ENCODE peak calls at places on chromosomes 11 and 22, in eight cellular contexts. One of them, this sample, is unnamed.

GRCh38 chr11:90770007-90770406 is 547.2 kb upstream of the CHORDC1 start:
- DNase-seq in stomach: no peak
- DNase-seq in right lobe of liver: no peak
- DNase-seq in cardiac fibroblast: no peak
- DNase-seq in PC-9: no peak
- DNase-seq in dorsolateral prefrontal cortex: no peak
- DNase-seq in tibial nerve: no peak
- DNase-seq in epithelial cell of proximal tubule: no peak
- DNase-seq in this sample: no peak

GRCh38 chr11:78698612-78699011 is 123.9 kb upstream of the NARS2 start:
- DNase-seq in dorsolateral prefrontal cortex: no peak
- DNase-seq in cardiac fibroblast: peak
- DNase-seq in tibial nerve: peak
- DNase-seq in stomach: no peak
- DNase-seq in right lobe of liver: no peak
- DNase-seq in PC-9: no peak
- DNase-seq in epithelial cell of proximal tubule: no peak
- DNase-seq in this sample: peak

GRCh38 chr11:64887757-64888405 is 9.5 kb upstream of the EHD1 start:
- DNase-seq in dorsolateral prefrontal cortex: peak
- DNase-seq in tibial nerve: peak
- DNase-seq in right lobe of liver: peak
- DNase-seq in epithelial cell of proximal tubule: no peak
- DNase-seq in cardiac fibroblast: peak
- DNase-seq in stomach: peak
- DNase-seq in PC-9: no peak
- DNase-seq in this sample: peak

GRCh38 chr11:47573321-47573720 is 5.4 kb downstream of the KBTBD4 start:
- DNase-seq in epithelial cell of proximal tubule: no peak
- DNase-seq in tibial nerve: no peak
- DNase-seq in PC-9: no peak
- DNase-seq in stomach: no peak
- DNase-seq in dorsolateral prefrontal cortex: no peak
- DNase-seq in right lobe of liver: no peak
- DNase-seq in cardiac fibroblast: no peak
- DNase-seq in this sample: no peak

GRCh38 chr11:15815246-15816209 is 540.8 kb downstream of the SOX6 start:
- DNase-seq in right lobe of liver: no peak
- DNase-seq in PC-9: no peak
- DNase-seq in stomach: no peak
- DNase-seq in epithelial cell of proximal tubule: no peak
- DNase-seq in cardiac fibroblast: peak
- DNase-seq in dorsolateral prefrontal cortex: no peak
- DNase-seq in tibial nerve: no peak
- DNase-seq in this sample: peak

GRCh38 chr11:108069947-108070346 is 51.4 kb upstream of the ACAT1 start:
- DNase-seq in dorsolateral prefrontal cortex: no peak
- DNase-seq in stomach: no peak
- DNase-seq in right lobe of liver: no peak
- DNase-seq in cardiac fibroblast: peak
- DNase-seq in epithelial cell of proximal tubule: no peak
- DNase-seq in PC-9: no peak
- DNase-seq in tibial nerve: no peak
- DNase-seq in this sample: peak

GRCh38 chr22:41564563-41564962 is 3.8 kb downstream of the CSDC2 start:
- DNase-seq in PC-9: peak
- DNase-seq in stomach: no peak
- DNase-seq in epithelial cell of proximal tubule: no peak
- DNase-seq in right lobe of liver: no peak
- DNase-seq in dorsolateral prefrontal cortex: no peak
- DNase-seq in tibial nerve: no peak
- DNase-seq in cardiac fibroblast: no peak
- DNase-seq in this sample: peak

GRCh38 chr11:19995131-19995530 is 165.1 kb downstream of the DBX1 start:
- DNase-seq in stomach: no peak
- DNase-seq in right lobe of liver: no peak
- DNase-seq in PC-9: peak
- DNase-seq in epithelial cell of proximal tubule: peak
- DNase-seq in tibial nerve: no peak
- DNase-seq in cardiac fibroblast: peak
- DNase-seq in dorsolateral prefrontal cortex: no peak
- DNase-seq in this sample: peak

GRCh38 chr11:123363556-123363955 is 66.5 kb upstream of the GRAMD1B start:
- DNase-seq in epithelial cell of proximal tubule: no peak
- DNase-seq in stomach: no peak
- DNase-seq in dorsolateral prefrontal cortex: no peak
- DNase-seq in PC-9: no peak
- DNase-seq in tibial nerve: no peak
- DNase-seq in right lobe of liver: no peak
- DNase-seq in cardiac fibroblast: no peak
- DNase-seq in this sample: no peak

GRCh38 chr22:39244073-39244495 is 698 bp downstream of the PDGFB start:
- DNase-seq in dorsolateral prefrontal cortex: no peak
- DNase-seq in tibial nerve: no peak
- DNase-seq in stomach: no peak
- DNase-seq in epithelial cell of proximal tubule: no peak
- DNase-seq in cardiac fibroblast: no peak
- DNase-seq in PC-9: no peak
- DNase-seq in right lobe of liver: no peak
- DNase-seq in this sample: no peak

GRCh38 chr22:19068784-19069271 is 53.4 kb downstream of the DGCR2 start:
- DNase-seq in PC-9: no peak
- DNase-seq in stomach: no peak
- DNase-seq in epithelial cell of proximal tubule: no peak
- DNase-seq in dorsolateral prefrontal cortex: no peak
- DNase-seq in right lobe of liver: no peak
- DNase-seq in cardiac fibroblast: no peak
- DNase-seq in tibial nerve: no peak
- DNase-seq in this sample: no peak

GRCh38 chr11:23406131-23406819 is 546.0 kb upstream of the CCDC179 start:
- DNase-seq in right lobe of liver: peak
- DNase-seq in cardiac fibroblast: no peak
- DNase-seq in PC-9: no peak
- DNase-seq in dorsolateral prefrontal cortex: no peak
- DNase-seq in epithelial cell of proximal tubule: no peak
- DNase-seq in stomach: no peak
- DNase-seq in tibial nerve: no peak
- DNase-seq in this sample: no peak

GRCh38 chr22:26672060-26672471 is 14.7 kb downstream of the MIAT start:
- DNase-seq in tibial nerve: no peak
- DNase-seq in right lobe of liver: no peak
- DNase-seq in PC-9: no peak
- DNase-seq in dorsolateral prefrontal cortex: no peak
- DNase-seq in epithelial cell of proximal tubule: no peak
- DNase-seq in stomach: no peak
- DNase-seq in cardiac fibroblast: no peak
- DNase-seq in this sample: no peak

GRCh38 chr11:68067991-68068390 is 29.2 kb downstream of the TCIRG1 start:
- DNase-seq in PC-9: no peak
- DNase-seq in epithelial cell of proximal tubule: no peak
- DNase-seq in tibial nerve: no peak
- DNase-seq in dorsolateral prefrontal cortex: no peak
- DNase-seq in stomach: no peak
- DNase-seq in cardiac fibroblast: no peak
- DNase-seq in right lobe of liver: no peak
- DNase-seq in this sample: no peak

GRCh38 chr22:37357471-37357870 is 69.8 kb downstream of the ELFN2 start:
- DNase-seq in right lobe of liver: no peak
- DNase-seq in dorsolateral prefrontal cortex: no peak
- DNase-seq in PC-9: no peak
- DNase-seq in cardiac fibroblast: no peak
- DNase-seq in tibial nerve: no peak
- DNase-seq in epithelial cell of proximal tubule: no peak
- DNase-seq in stomach: no peak
- DNase-seq in this sample: no peak

GRCh38 chr22:27850000-27850465 is 48.5 kb upstream of the MN1 start:
- DNase-seq in right lobe of liver: peak
- DNase-seq in tibial nerve: peak
- DNase-seq in epithelial cell of proximal tubule: no peak
- DNase-seq in dorsolateral prefrontal cortex: no peak
- DNase-seq in PC-9: no peak
- DNase-seq in cardiac fibroblast: peak
- DNase-seq in stomach: peak
- DNase-seq in this sample: peak

GRCh38 chr11:102120006-102120405 is 9.8 kb downstream of the YAP1 start:
- DNase-seq in right lobe of liver: no peak
- DNase-seq in dorsolateral prefrontal cortex: no peak
- DNase-seq in epithelial cell of proximal tubule: no peak
- DNase-seq in PC-9: peak
- DNase-seq in cardiac fibroblast: peak
- DNase-seq in tibial nerve: no peak
- DNase-seq in stomach: no peak
- DNase-seq in this sample: peak

GRCh38 chr22:22092974-22093373 is 110.4 kb upstream of the TOP3B start:
- DNase-seq in epithelial cell of proximal tubule: no peak
- DNase-seq in tibial nerve: no peak
- DNase-seq in PC-9: no peak
- DNase-seq in right lobe of liver: no peak
- DNase-seq in cardiac fibroblast: no peak
- DNase-seq in dorsolateral prefrontal cortex: no peak
- DNase-seq in stomach: no peak
- DNase-seq in this sample: no peak

GRCh38 chr11:27296406-27296994 is 66.5 kb downstream of the CCDC34 start:
- DNase-seq in dorsolateral prefrontal cortex: no peak
- DNase-seq in epithelial cell of proximal tubule: no peak
- DNase-seq in right lobe of liver: no peak
- DNase-seq in tibial nerve: peak
- DNase-seq in cardiac fibroblast: peak
- DNase-seq in PC-9: no peak
- DNase-seq in stomach: no peak
- DNase-seq in this sample: peak

GRCh38 chr22:28229566-28230483 is 310.8 kb upstream of the PITPNB start:
- DNase-seq in right lobe of liver: no peak
- DNase-seq in tibial nerve: no peak
- DNase-seq in dorsolateral prefrontal cortex: no peak
- DNase-seq in cardiac fibroblast: peak
- DNase-seq in PC-9: no peak
- DNase-seq in epithelial cell of proximal tubule: no peak
- DNase-seq in stomach: no peak
- DNase-seq in this sample: peak

DNA sequence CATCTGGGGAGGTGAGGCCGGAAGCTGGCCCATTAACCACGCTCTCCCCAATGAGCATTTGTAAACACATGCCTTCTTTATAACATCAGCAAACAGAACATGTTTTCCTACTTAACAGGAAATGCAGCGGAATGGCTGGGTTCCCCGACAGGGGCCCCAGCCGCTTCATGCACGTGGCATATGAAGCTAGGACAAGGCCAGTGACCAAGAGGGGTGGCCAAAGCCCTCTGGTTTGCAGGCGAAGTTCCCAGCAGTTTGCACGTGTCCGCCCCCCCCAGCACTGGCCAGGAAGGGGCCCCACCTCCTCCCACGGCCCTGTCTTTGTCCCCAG is 38.7 kb upstream of the LINC01488 start:
- DNase-seq in dorsolateral prefrontal cortex: peak
- DNase-seq in epithelial cell of proximal tubule: no peak
- DNase-seq in stomach: no peak
- DNase-seq in tibial nerve: no peak
- DNase-seq in right lobe of liver: peak
- DNase-seq in cardiac fibroblast: no peak
- DNase-seq in PC-9: peak
- DNase-seq in this sample: peak
- H3K4me3 ChIP-seq in dorsolateral prefrontal cortex: peak
- H3K4me3 ChIP-seq in epithelial cell of proximal tubule: no peak
- H3K4me3 ChIP-seq in stomach: peak
- H3K4me3 ChIP-seq in tibial nerve: no peak
- H3K4me3 ChIP-seq in right lobe of liver: no peak
- H3K4me3 ChIP-seq in cardiac fibroblast: no peak
- H3K4me3 ChIP-seq in PC-9: peak
- H3K4me3 ChIP-seq in this sample: no peak

DNA sequence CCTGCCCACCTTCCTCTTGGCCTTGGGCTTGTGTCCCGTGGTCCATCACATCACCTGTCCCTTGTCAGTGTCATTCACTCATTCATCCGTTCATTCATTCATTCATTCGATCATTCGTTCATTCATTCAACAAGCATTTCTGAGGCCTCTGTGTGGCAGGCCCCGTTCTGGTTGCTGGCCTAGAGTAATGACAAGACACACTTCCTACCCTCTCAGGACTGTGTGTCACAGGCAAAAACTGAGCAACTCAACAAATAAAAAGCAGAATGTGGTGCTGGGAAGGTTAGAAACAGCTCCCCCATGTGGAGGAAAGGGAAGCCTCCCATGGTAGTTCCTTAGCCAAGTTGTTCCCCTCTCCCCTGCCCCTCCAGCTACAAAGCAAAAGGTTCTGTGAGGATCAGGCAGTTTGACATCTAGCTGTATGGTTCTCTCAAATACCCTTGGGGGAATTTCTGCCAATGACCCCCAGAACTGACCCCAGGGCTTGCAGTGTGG is 1.6 kb upstream of the OMP start:
- DNase-seq in right lobe of liver: no peak
- DNase-seq in dorsolateral prefrontal cortex: peak
- DNase-seq in epithelial cell of proximal tubule: no peak
- DNase-seq in PC-9: no peak
- DNase-seq in tibial nerve: no peak
- DNase-seq in cardiac fibroblast: peak
- DNase-seq in stomach: no peak
- DNase-seq in this sample: peak
- TF ChIP-seq CTCF in right lobe of liver: no peak
- TF ChIP-seq CTCF in dorsolateral prefrontal cortex: peak
- TF ChIP-seq CTCF in epithelial cell of proximal tubule: peak
- TF ChIP-seq CTCF in PC-9: peak
- TF ChIP-seq CTCF in tibial nerve: peak
- TF ChIP-seq CTCF in cardiac fibroblast: peak
- TF ChIP-seq CTCF in stomach: peak
- TF ChIP-seq CTCF in this sample: peak

DNA sequence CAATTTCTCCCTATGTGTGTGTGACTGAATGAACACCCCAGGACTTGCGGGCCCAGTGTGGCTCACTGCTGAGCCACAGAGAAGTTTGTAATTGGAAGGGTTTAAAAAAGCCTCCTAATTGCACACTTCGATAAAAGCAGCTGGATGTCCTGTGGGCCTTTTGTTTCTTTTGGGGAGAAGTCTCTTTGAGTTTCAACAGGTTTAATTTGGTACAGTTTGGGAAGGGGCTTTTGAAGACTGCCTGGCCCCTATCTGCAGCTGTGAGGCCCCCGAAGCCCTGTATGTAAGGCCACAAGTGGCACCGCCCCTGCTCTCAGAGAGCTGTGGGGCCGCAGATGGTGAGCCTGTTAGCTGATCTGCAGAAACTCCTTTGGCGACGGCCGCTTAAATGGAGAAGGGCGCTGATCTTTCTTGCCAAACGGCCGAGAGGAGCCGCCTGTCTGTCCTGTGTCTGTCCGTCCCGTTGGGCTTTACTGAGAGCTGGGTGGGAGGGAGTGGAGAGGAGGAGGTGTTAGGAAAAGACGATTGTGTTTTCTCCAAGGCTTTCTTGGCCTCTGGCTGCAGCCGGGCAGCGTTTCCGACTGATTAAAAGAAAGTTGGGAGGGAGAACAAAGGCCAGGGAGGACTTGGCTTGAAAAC is 2.1 kb downstream of the FBLN1 start:
- DNase-seq in dorsolateral prefrontal cortex: peak
- DNase-seq in right lobe of liver: no peak
- DNase-seq in epithelial cell of proximal tubule: no peak
- DNase-seq in PC-9: no peak
- DNase-seq in cardiac fibroblast: peak
- DNase-seq in tibial nerve: peak
- DNase-seq in stomach: no peak
- DNase-seq in this sample: peak
- H3K4me3 ChIP-seq in dorsolateral prefrontal cortex: peak
- H3K4me3 ChIP-seq in right lobe of liver: no peak
- H3K4me3 ChIP-seq in epithelial cell of proximal tubule: no peak
- H3K4me3 ChIP-seq in PC-9: peak
- H3K4me3 ChIP-seq in cardiac fibroblast: peak
- H3K4me3 ChIP-seq in tibial nerve: peak
- H3K4me3 ChIP-seq in stomach: peak
- H3K4me3 ChIP-seq in this sample: peak

GRCh38 chr11:1226226-1226961 is 3.5 kb downstream of the MUC5B start:
- DNase-seq in tibial nerve: no peak
- DNase-seq in epithelial cell of proximal tubule: no peak
- DNase-seq in PC-9: no peak
- DNase-seq in stomach: no peak
- DNase-seq in dorsolateral prefrontal cortex: peak
- DNase-seq in right lobe of liver: peak
- DNase-seq in cardiac fibroblast: no peak
- DNase-seq in this sample: no peak
- TF ChIP-seq CTCF in tibial nerve: no peak
- TF ChIP-seq CTCF in epithelial cell of proximal tubule: peak
- TF ChIP-seq CTCF in PC-9: no peak
- TF ChIP-seq CTCF in stomach: no peak
- TF ChIP-seq CTCF in dorsolateral prefrontal cortex: no peak
- TF ChIP-seq CTCF in right lobe of liver: no peak
- TF ChIP-seq CTCF in cardiac fibroblast: no peak
- TF ChIP-seq CTCF in this sample: peak

This sample was measured in astrocyte of the spinal cord.